ENCODE peak calls at places on chromosomes 12 and 14, in seven cellular contexts. Y is cardiac muscle cell, K is psoas muscle, L is colonic mucosa, H is H7, U is HFF-Myc, P is right atrium auricular region. D is an unnamed sample.

GRCh38 chr14:57869530-57870088 is 3.7 kb upstream of the SLC35F4 start:
- DNase-seq in Y (no peak), K (no peak), L (no peak), H (no peak), U (no peak), P (no peak), D (no peak)

GRCh38 chr12:2793561-2793960 is 1.2 kb upstream of the FKBP4 start:
- DNase-seq in Y (no peak), K (no peak), L (no peak), H (no peak), U (no peak), P (no peak), D (no peak)

GRCh38 chr12:33431648-33432047 is 8.0 kb downstream of the SYT10 start:
- DNase-seq in Y (no peak), K (no peak), L (no peak), H (no peak), U (no peak), P (no peak), D (no peak)

GRCh38 chr12:111686574-111687105 is 787 bp downstream of the ACAD10 start:
- DNase-seq in Y (peak; percentile 25), K (no peak), L (no peak), H (no peak), U (no peak), P (no peak), D (no peak)

GRCh38 chr14:75561013-75561432 is 17.4 kb upstream of the FLVCR2 start:
- DNase-seq in Y (peak; percentile 83), K (peak; percentile 62), L (peak; percentile 81), H (peak; percentile 90), U (peak; percentile 38), P (peak; percentile 73), D (peak; percentile 31)

GRCh38 chr12:46378530-46378929 is 6.0 kb upstream of the SLC38A2 start:
- DNase-seq in Y (no peak), K (no peak), L (no peak), H (no peak), U (no peak), P (no peak), D (no peak)

GRCh38 chr14:94787655-94788054 is 17.7 kb upstream of the GSC start:
- DNase-seq in Y (no peak), K (no peak), L (no peak), H (no peak), U (no peak), P (no peak), D (no peak)

GRCh38 chr12:26651566-26652188 is 181.3 kb downstream of the ITPR2 start:
- DNase-seq in Y (peak; percentile 83), K (no peak), L (peak; percentile 62), H (peak; percentile 79), U (peak; percentile 52), P (no peak), D (peak; percentile 11)

GRCh38 chr12:75825686-75826085 is 205.9 kb downstream of the PHLDA1 start:
- DNase-seq in Y (peak; percentile 79), K (no peak), L (no peak), H (no peak), U (peak; percentile 74), P (no peak), D (no peak)

GRCh38 chr12:118183155-118183554 is 47.2 kb downstream of the PEBP1 start:
- DNase-seq in Y (no peak), K (no peak), L (no peak), H (no peak), U (no peak), P (no peak), D (no peak)

GRCh38 chr14:55097894-55098560 is 31.0 kb upstream of the LGALS3 start:
- DNase-seq in Y (no peak), K (no peak), L (no peak), H (no peak), U (no peak), P (no peak), D (peak; percentile 50)

GRCh38 chr12:108817909-108818308 is 39.5 kb downstream of the SSH1 start:
- DNase-seq in Y (no peak), K (no peak), L (no peak), H (no peak), U (no peak), P (no peak), D (no peak)

GRCh38 chr14:32629146-32629545 is 300.0 kb downstream of the AKAP6 start:
- DNase-seq in Y (no peak), K (no peak), L (no peak), H (no peak), U (no peak), P (no peak), D (no peak)

GRCh38 chr12:112524676-112525425 is 106.1 kb downstream of the PTPN11 start:
- DNase-seq in Y (peak; percentile 48), K (no peak), L (no peak), H (peak; percentile 54), U (peak; percentile 7), P (no peak), D (no peak)

GRCh38 chr14:67746927-67747326 is 45.2 kb downstream of the RDH12 start:
- DNase-seq in Y (no peak), K (no peak), L (no peak), H (no peak), U (no peak), P (no peak), D (no peak)

GRCh38 chr12:51320695-51321320 is 3.2 kb downstream of the BIN2 start:
- DNase-seq in Y (peak; percentile 43), K (no peak), L (no peak), H (peak; percentile 72), U (peak; percentile 63), P (no peak), D (no peak)

GRCh38 chr14:36845346-36846042 is 183.8 kb downstream of the PAX9 start:
- DNase-seq in Y (no peak), K (no peak), L (no peak), H (no peak), U (no peak), P (no peak), D (no peak)

GRCh38 chr14:36843410-36843809 is 181.8 kb downstream of the PAX9 start:
- DNase-seq in Y (no peak), K (no peak), L (no peak), H (no peak), U (no peak), P (no peak), D (no peak)

GRCh38 chr14:36844443-36844842 is 182.8 kb downstream of the PAX9 start:
- DNase-seq in Y (no peak), K (no peak), L (no peak), H (peak; percentile 10), U (no peak), P (no peak), D (no peak)

GRCh38 chr14:36847366-36847765 is 185.7 kb downstream of the PAX9 start:
- DNase-seq in Y (no peak), K (no peak), L (no peak), H (no peak), U (no peak), P (no peak), D (no peak)

DNA sequence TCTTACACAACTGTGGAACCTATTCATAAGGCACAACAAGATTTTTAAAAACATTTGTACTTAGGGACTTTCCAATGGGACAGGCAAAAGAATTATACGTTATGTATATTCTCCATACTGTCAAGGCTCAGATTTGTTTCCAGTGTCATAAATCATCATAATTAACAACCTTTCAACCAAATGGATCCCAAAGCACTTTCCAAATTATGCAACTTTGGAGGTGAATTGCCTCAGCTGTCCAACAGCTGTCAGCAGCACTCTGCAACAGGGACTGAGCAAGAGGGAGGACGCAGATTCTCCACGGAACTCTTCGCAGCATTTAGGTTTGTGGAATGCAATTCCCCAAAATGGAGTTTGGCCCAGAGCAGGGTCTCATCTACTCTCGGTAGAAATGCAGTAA is 186.6 kb downstream of the PAX9 start:
- DNase-seq in Y (no peak), K (no peak), L (no peak), H (no peak), U (no peak), P (no peak), D (no peak)
- H3K4me3 ChIP-seq in Y (no peak overlapping the region), K (no peak overlapping the region), L (no peak overlapping the region), H (no peak overlapping the region), U (no peak overlapping the region), P (no peak overlapping the region), D (no peak overlapping the region)

DNA sequence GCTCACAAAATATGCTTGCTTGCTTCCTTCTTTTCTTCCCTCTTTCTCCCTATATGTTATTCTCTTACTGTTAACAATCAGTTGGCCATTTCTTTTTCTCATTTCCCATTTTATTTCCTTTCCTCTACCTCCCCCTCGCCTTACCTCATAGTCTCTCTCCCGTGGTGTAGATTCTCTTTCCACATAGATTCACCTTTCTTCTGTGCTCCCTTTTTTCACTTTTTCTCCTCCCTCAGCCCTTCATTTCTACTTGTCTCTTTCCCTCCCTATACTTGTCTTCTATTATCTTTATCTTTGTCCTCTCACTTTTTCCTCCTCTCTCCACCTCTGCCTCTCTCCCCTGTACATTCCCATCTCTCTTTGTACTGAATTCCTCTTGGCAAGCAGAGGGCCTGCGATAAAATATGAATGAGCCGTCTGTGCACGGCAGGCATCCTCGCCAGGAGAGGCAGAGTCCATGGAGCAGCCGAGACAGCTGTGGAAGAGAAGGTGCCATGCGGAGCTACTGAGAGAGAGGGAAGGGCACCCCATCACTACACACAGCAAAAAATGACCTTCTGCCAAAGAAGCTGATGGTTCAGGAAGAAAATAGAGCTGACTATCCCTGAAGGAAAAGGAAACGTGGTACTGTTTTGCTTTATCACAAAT is 12.1 kb downstream of the C14orf93 start:
- DNase-seq in Y (no peak), K (no peak), L (no peak), H (no peak), U (no peak), P (no peak), D (no peak)
- H3K4me3 ChIP-seq in Y (no peak overlapping the region), K (no peak overlapping the region), L (no peak overlapping the region), H (no peak overlapping the region), U (no peak overlapping the region), P (no peak overlapping the region), D (no peak overlapping the region)

GRCh38 chr12:122793685-122794106 is 19.3 kb downstream of the CCDC62 start:
- DNase-seq in Y (peak; percentile 74), K (no peak), L (peak; percentile 19), H (peak; percentile 66), U (peak; percentile 45), P (no peak), D (peak; percentile 71)
- H3K4me3 ChIP-seq in Y (no peak overlapping the region), K (no peak overlapping the region), L (no peak overlapping the region), H (no peak overlapping the region), U (no peak overlapping the region), P (no peak overlapping the region), D (peak overlapping the region; percentile 57)

GRCh38 chr12:13205809-13206559 is 9.5 kb downstream of the EMP1 start:
- DNase-seq in Y (peak; percentile 98), K (no peak), L (no peak), H (no peak), U (no peak), P (no peak), D (no peak)

GRCh38 chr12:13204428-13204827 is 7.9 kb downstream of the EMP1 start:
- DNase-seq in Y (peak; percentile 50), K (no peak), L (no peak), H (peak; percentile 27), U (no peak), P (no peak), D (no peak)

GRCh38 chr12:13208533-13209278 is 12.2 kb downstream of the EMP1 start:
- DNase-seq in Y (peak; percentile 65), K (no peak), L (no peak), H (peak; percentile 26), U (no peak), P (no peak), D (peak; percentile 51)

GRCh38 chr12:13209279-13210021 is 12.9 kb downstream of the EMP1 start:
- DNase-seq in Y (peak; percentile 52), K (no peak), L (no peak), H (no peak), U (no peak), P (no peak), D (no peak)

DNA sequence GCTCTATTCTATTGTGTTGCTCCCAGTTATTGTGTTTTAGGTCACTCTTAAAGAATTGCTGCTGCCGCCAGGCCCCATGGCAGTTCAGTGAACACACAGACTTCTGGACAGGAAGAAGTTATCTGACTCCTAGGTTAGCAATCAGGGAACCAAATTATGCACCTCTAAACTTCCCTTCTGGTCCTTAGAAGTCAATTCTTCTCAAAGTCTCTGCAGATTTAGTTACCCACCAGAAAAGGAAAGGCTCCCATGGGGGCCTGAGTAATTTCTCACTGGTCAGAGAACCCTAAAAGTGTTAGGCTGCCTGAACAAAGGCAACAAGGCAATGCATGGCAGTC is 10.0 kb downstream of the EMP1 start:
- DNase-seq in Y (no peak), K (no peak), L (no peak), H (no peak), U (peak; percentile 94), P (no peak), D (no peak)
- H3K4me3 ChIP-seq in Y (no peak overlapping the region), K (no peak overlapping the region), L (no peak overlapping the region), H (no peak overlapping the region), U (no peak overlapping the region), P (no peak overlapping the region), D (no peak overlapping the region)

D was measured in CD4-positive, CD25-positive, alpha-beta regulatory T cell.